ENCODE peak calls at places on chromosomes 12 and 14, in four cellular contexts. J is K562, H is HepG2, G is GM12878. M is an unnamed sample.

GRCh38 chr14:69543341-69544249 is 31.1 kb downstream of the CCDC177 start:
- DNase-seq in J (no peak), H (no peak), G (no peak), M (peak; percentile 33)

GRCh38 chr14:77186911-77187648 is 5.5 kb downstream of the TMEM63C start:
- DNase-seq in H (no peak), G (no peak), J (no peak), M (no peak)

GRCh38 chr12:19227880-19228210 is 98.3 kb downstream of the PLEKHA5 start:
- DNase-seq in H (no peak), G (no peak), J (no peak), M (no peak)

GRCh38 chr14:63727231-63727735 is 582 bp downstream of the SGPP1 start:
- DNase-seq in H (no peak), J (peak; percentile 41), G (no peak), M (peak; percentile 51)

GRCh38 chr12:63103489-63104131 is 47.4 kb downstream of the AVPR1A start:
- DNase-seq in H (peak; percentile 15), G (no peak), J (peak; percentile 32), M (peak; percentile 36)

GRCh38 chr12:82650627-82651337 is 35.9 kb upstream of the TMTC2 start:
- DNase-seq in J (no peak), H (peak; percentile 74), G (peak; percentile 38), M (peak; percentile 69)

GRCh38 chr14:50795127-50795526 is 35.8 kb downstream of the NIN start:
- DNase-seq in H (no peak), G (no peak), J (no peak), M (no peak)

GRCh38 chr12:130982565-130983225 is 29.0 kb downstream of the ADGRD1 start:
- DNase-seq in J (no peak), H (no peak), G (no peak), M (no peak)

GRCh38 chr14:94027566-94028449 is 1.7 kb downstream of the OTUB2 start:
- DNase-seq in G (no peak), H (no peak), J (no peak), M (no peak)

GRCh38 chr14:90547968-90548367 is 151.1 kb downstream of the CALM1 start:
- DNase-seq in J (no peak), G (no peak), H (no peak), M (no peak)

GRCh38 chr12:53993397-53994267 is 6.3 kb upstream of the HOXC9 start:
- DNase-seq in G (no peak), H (no peak), J (no peak), M (no peak)

GRCh38 chr14:39350866-39351265 is 81.4 kb downstream of the FBXO33 start:
- DNase-seq in G (no peak), H (no peak), J (no peak), M (no peak)

DNA sequence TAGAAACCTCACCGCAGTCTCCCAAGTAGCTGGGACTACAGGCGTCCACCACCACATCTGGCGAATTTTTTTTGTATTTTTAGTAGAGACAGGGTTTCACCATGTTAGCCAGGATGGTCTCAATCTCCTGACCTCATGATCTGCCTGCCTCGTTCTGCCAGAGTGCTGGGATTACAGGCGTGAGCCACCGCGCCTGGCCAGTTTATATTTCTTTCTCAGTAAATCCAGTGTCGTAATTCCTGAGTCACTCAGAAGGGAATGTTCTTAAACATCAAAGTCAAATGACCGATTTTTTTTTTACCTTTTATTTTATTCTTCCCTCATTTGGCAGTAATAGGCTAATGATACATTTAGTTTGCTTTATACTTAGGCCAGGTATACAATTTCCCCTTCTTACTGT is 80.5 kb downstream of the FBXO33 start:
- DNase-seq in J (no peak), H (no peak), G (no peak), M (no peak)
- TF ChIP-seq MYC in J (no peak), H (no peak), G (no peak), M (no peak)

GRCh38 chr14:75126679-75127473 is at the start of gene NEK9:
- DNase-seq in J (peak; percentile 84), H (peak; percentile 73), G (peak; percentile 45), M (peak; percentile 89)

GRCh38 chr14:75125617-75126016 is 1.2 kb downstream of the NEK9 start:
- DNase-seq in G (no peak), J (no peak), H (no peak), M (peak; percentile 60)

GRCh38 chr14:75126121-75126544 is 715 bp downstream of the NEK9 start:
- DNase-seq in J (peak; percentile 17), G (no peak), H (no peak), M (peak; percentile 33)

GRCh38 chr14:75121559-75121958 is 5.3 kb downstream of the NEK9 start:
- DNase-seq in J (no peak), G (no peak), H (no peak), M (no peak)

GRCh38 chr14:75123991-75124390 is 2.9 kb downstream of the NEK9 start:
- DNase-seq in G (no peak), H (no peak), J (peak; percentile 54), M (peak; percentile 90)
- TF ChIP-seq POLR2AphosphoS5 in G (no peak), H (no peak), J (no peak), M (peak; percentile 87)

GRCh38 chr12:108854055-108854452 is 3.3 kb downstream of the SSH1 start:
- DNase-seq in J (no peak), G (peak; percentile 52), H (peak; percentile 6), M (no peak)

GRCh38 chr12:108853426-108853825 is 4.0 kb downstream of the SSH1 start:
- DNase-seq in J (no peak), G (no peak), H (no peak), M (no peak)

GRCh38 chr12:108855284-108856169 is 1.9 kb downstream of the SSH1 start:
- DNase-seq in G (no peak), H (peak; percentile 43), J (peak; percentile 85), M (no peak)

GRCh38 chr12:108856170-108856427 is 1.3 kb downstream of the SSH1 start:
- DNase-seq in J (no peak), G (no peak), H (no peak), M (no peak)

DNA sequence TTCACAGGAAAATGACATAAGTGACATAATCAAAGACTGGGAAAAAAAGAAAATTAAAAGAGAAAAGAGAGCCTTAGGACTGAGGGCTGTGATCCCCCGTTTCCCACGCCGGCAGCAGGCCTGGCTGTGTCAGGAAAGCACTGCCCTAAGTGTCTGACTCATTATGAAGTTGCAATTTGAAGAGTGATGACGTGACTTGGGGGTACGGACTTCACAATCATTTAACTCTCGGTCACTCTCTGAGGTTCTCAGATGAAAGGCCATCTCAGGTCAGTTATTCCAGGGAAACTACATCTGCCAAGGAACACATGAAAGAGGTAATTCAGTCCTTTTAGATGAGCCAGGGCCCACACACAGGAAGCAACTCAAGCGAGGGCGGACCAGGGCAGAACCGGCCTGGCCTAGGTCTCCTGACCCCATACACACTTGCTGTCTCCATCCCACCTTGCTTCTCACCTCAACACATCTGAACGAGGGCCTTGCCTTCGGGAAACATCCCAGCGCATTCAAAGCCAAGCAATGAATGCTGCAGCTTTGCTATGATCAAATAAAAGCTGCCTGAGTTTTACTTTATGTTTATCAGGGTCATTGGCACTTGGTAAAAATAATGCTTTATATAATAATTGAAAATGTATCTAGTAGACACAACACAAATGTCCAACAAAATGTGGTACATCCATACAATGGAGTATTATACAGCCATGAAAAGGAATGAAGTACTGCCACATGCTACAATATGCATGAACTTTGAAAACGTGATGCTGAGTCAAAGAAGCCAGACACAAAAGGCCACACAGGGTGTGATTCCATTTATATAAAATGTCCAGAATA is 2.7 kb downstream of the SSH1 start:
- DNase-seq in G (peak; percentile 83), J (peak; percentile 38), H (no peak), M (peak; percentile 98)
- TF ChIP-seq MYC in G (no peak), J (peak; percentile 11), H (no peak), M (no peak)

DNA sequence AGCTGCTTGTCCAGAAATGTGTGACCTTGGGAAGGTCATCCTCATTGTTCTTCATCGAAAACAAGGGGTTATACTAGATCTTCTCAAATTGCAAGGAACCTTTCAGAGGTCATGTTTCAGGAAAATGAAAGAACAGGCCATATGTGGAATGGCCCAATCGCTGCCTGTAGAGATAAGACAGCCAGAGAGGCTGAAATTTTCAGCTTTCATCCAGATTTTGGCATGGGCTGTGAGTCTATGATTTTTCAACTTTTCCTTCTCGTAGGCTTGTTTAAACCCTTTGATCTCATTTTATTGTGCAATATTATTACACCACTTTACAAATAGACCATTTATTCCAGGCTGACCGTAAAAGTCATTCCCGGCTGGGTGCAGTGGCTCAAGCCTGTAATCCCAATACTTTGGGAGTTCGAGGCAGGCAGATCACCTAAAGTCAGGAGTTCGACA is 17.1 kb upstream of the ATXN2 start:
- DNase-seq in G (no peak), J (no peak), H (peak; percentile 67), M (no peak)
- TF ChIP-seq POLR2AphosphoS5 in G (no peak), J (no peak), H (no peak), M (no peak)

GRCh38 chr12:47986832-47987231 is 17.4 kb downstream of the COL2A1 start:
- DNase-seq in J (no peak), G (no peak), H (no peak), M (no peak)
- TF ChIP-seq MYC in J (no peak), G (no peak), H (no peak), M (no peak)

GRCh38 chr12:50528800-50529199 is 24.0 kb downstream of the DIP2B start:
- DNase-seq in G (no peak), H (no peak), J (no peak), M (no peak)

GRCh38 chr12:50524621-50525020 is 19.8 kb downstream of the DIP2B start:
- DNase-seq in G (no peak), J (no peak), H (no peak), M (no peak)

GRCh38 chr12:50523772-50524171 is 19.0 kb downstream of the DIP2B start:
- DNase-seq in H (no peak), J (no peak), G (no peak), M (no peak)

GRCh38 chr12:50527086-50527726 is 22.4 kb downstream of the DIP2B start:
- DNase-seq in J (no peak), H (peak; percentile 99), G (no peak), M (no peak)

DNA sequence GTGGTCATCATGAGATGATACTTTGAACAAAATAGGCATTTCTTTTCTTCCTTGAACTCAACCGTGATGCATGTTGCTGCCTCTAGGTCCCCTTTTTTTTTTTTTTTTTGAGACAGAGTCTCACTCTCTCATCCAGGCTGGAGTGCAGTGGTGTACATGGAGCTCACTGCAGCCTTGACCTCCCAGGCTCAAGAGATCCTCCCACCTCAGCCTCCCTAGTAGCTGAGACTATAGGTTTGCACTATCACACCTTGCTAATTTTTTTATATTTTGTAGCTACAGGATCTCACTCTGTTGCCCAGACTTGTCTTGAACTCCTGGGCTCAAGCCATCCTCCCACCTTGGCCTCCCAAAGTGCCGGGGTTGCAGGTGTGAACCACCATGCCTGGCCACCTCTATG is 20.6 kb downstream of the DIP2B start:
- DNase-seq in J (no peak), H (no peak), G (no peak), M (no peak)
- TF ChIP-seq POLR2AphosphoS5 in J (no peak), H (no peak), G (no peak), M (no peak)

GRCh38 chr14:100587248-100587762 is at the start of gene BEGAIN:
- DNase-seq in J (no peak), H (no peak), G (no peak), M (no peak)

GRCh38 chr14:100587763-100588411 is 670 bp upstream of the BEGAIN start:
- DNase-seq in J (no peak), G (no peak), H (no peak), M (no peak)

GRCh38 chr14:100589760-100590469 is 2.7 kb upstream of the BEGAIN start:
- DNase-seq in G (no peak), H (no peak), J (no peak), M (no peak)

GRCh38 chr14:100589071-100589759 is 2.0 kb upstream of the BEGAIN start:
- DNase-seq in H (no peak), G (no peak), J (no peak), M (no peak)

GRCh38 chr14:100588671-100589070 is 1.5 kb upstream of the BEGAIN start:
- DNase-seq in G (no peak), J (no peak), H (no peak), M (no peak)
- TF ChIP-seq MYC in G (no peak), J (no peak), H (no peak), M (no peak)

M was measured in endothelial cell of umbilical vein.